ENCODE peak calls at places on chromosomes 6 and 20, in six cellular contexts. B, H, Q, W, X and U are unnamed samples.

GRCh38 chr20:50298554-50299324 is 108.1 kb downstream of the CEBPB start:
- DNase-seq in B (no peak), W (no peak), X (no peak), Q (no peak), H (no peak), U (no peak)

GRCh38 chr20:43975096-43975768 is 60.6 kb downstream of the TOX2 start:
- DNase-seq in Q (no peak), H (no peak), X (peak; percentile 61), W (no peak), B (no peak), U (peak; percentile 70)

GRCh38 chr6:49233483-49233882 is 229.6 kb downstream of the MMUT start:
- DNase-seq in W (no peak), Q (no peak), H (no peak), B (no peak), X (no peak), U (no peak)

GRCh38 chr6:32816746-32817204 is at the start of gene HLA-DOB:
- DNase-seq in H (no peak), Q (peak; percentile 16), B (no peak), W (no peak), X (no peak), U (no peak)

GRCh38 chr20:38117635-38118034 is 47.4 kb downstream of the TGM2 start:
- DNase-seq in X (peak; percentile 78), B (no peak), Q (no peak), H (no peak), W (no peak), U (no peak)

GRCh38 chr6:30752164-30752927 is 8.0 kb upstream of the IER3 start:
- DNase-seq in B (no peak), X (peak; percentile 100), W (no peak), H (peak; percentile 41), Q (peak; percentile 82), U (peak; percentile 99)

GRCh38 chr6:78995346-78995745 is 82.7 kb downstream of the PHIP start:
- DNase-seq in H (no peak), W (no peak), X (no peak), B (no peak), Q (no peak), U (no peak)

GRCh38 chr6:164068533-164068932 is 654.0 kb downstream of the QKI start:
- DNase-seq in X (no peak), Q (no peak), W (no peak), B (no peak), H (no peak), U (no peak)

GRCh38 chr6:149859368-149859767 is 4.8 kb downstream of the LRP11 start:
- DNase-seq in W (no peak), H (no peak), Q (no peak), B (no peak), X (no peak), U (peak; percentile 75)

GRCh38 chr6:122012576-122012975 is 386.9 kb upstream of the HSF2 start:
- DNase-seq in H (no peak), Q (no peak), X (no peak), W (no peak), B (no peak), U (no peak)

GRCh38 chr6:168721571-168721970 is 280.6 kb downstream of the SMOC2 start:
- DNase-seq in X (no peak), W (no peak), H (no peak), B (no peak), Q (no peak), U (no peak)
- H3K9me3 ChIP-seq in X (no peaks in the 10 kb centered on the region), W (no peaks in the 10 kb centered on the region), H (no peaks in the 10 kb centered on the region), B (peaks cover 54% of the 10 kb centered on the region), Q (no peaks in the 10 kb centered on the region), U (peaks cover 67% of the 10 kb centered on the region)

GRCh38 chr20:55855052-55855451 is 150.3 kb downstream of the CBLN4 start:
- DNase-seq in W (no peak), Q (no peak), B (no peak), H (no peak), X (no peak), U (no peak)
- H3K9me3 ChIP-seq in W (no peaks in the 10 kb centered on the region), Q (no peaks in the 10 kb centered on the region), B (peaks cover 5% of the 10 kb centered on the region), H (no peaks in the 10 kb centered on the region), X (peaks cover 8% of the 10 kb centered on the region), U (peaks cover 8% of the 10 kb centered on the region)

GRCh38 chr6:146620655-146621054 is 21.9 kb downstream of the ADGB start:
- DNase-seq in H (no peak), Q (no peak), B (no peak), X (no peak), W (no peak), U (no peak)
- H3K9me3 ChIP-seq in H (no peaks in the 10 kb centered on the region), Q (no peaks in the 10 kb centered on the region), B (no peaks in the 10 kb centered on the region), X (no peaks in the 10 kb centered on the region), W (no peaks in the 10 kb centered on the region), U (no peaks in the 10 kb centered on the region)

DNA sequence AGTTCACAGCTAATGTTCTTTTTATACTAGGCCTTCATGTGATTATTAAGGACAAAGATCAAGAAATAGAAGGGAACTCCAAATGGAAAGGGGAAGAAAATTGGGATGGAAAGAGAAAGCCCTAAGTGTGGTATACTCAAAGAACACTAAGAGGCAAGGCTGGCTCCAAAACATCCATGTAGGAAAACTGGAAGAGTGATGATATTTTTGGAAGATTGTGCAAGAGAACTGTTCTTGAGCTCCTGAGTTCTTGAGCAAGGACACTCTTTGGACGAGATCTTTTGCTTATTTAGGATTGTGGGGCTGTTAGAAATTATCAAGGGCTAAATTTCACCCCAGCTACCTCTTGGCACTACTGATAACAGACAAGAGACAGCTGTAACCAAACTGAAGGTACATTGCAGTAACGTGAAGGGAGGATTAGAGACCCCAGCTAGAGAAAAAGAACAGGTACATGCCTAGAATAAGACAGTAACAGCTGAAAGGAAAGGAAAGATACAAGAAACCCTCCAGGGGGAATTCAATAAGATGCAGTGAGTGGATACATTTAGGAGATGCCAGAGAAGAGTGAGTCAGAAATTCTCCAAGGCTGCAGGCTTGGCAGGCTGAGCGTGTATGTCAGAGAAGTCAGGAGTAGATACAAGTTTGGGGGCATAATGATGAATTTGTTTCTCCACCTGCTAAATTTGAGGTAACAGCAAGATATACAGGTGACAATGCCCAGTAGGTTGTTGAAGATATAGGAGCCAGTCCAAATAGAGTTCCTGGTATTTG is 69.7 kb downstream of the CBLN4 start:
- DNase-seq in Q (no peak), X (no peak), W (no peak), H (no peak), B (no peak), U (no peak)
- H3K9me3 ChIP-seq in Q (no peaks in the 10 kb centered on the region), X (no peaks in the 10 kb centered on the region), W (no peaks in the 10 kb centered on the region), H (no peaks in the 10 kb centered on the region), B (no peaks in the 10 kb centered on the region), U (peaks cover 15% of the 10 kb centered on the region)

GRCh38 chr6:34260576-34261267 is 11.9 kb upstream of the SMIM29 start:
- DNase-seq in B (no peak), Q (no peak), X (no peak), H (no peak), W (no peak), U (no peak)
- H3K9me3 ChIP-seq in B (peaks cover 5% of the 10 kb centered on the region), Q (no peaks in the 10 kb centered on the region), X (no peaks in the 10 kb centered on the region), H (no peaks in the 10 kb centered on the region), W (no peaks in the 10 kb centered on the region), U (peaks cover 10% of the 10 kb centered on the region)

GRCh38 chr20:29408034-29408695 is 1849.3 kb upstream of the DEFB115 start:
- DNase-seq in B (no peak), Q (no peak), X (peak; percentile 51), W (no peak), H (no peak), U (no peak)

GRCh38 chr20:29409833-29410804 is 1847.3 kb upstream of the DEFB115 start:
- DNase-seq in Q (no peak), B (no peak), H (no peak), W (no peak), X (no peak), U (no peak)

GRCh38 chr20:29410805-29411457 is 1846.5 kb upstream of the DEFB115 start:
- DNase-seq in W (no peak), Q (no peak), X (no peak), H (no peak), B (no peak), U (no peak)
- H3K9me3 ChIP-seq in W (no peaks in the 10 kb centered on the region), Q (peaks cover 3% of the 10 kb centered on the region), X (no peaks in the 10 kb centered on the region), H (no peaks in the 10 kb centered on the region), B (no peaks in the 10 kb centered on the region), U (peaks cover 43% of the 10 kb centered on the region)

GRCh38 chr20:62407221-62407992 is at the start of gene CABLES2:
- DNase-seq in H (peak; percentile 89), X (peak; percentile 93), Q (peak; percentile 85), W (peak; percentile 86), B (peak; percentile 88), U (peak; percentile 66)
- H3K9me3 ChIP-seq in H (no peaks in the 10 kb centered on the region), X (no peaks in the 10 kb centered on the region), Q (no peaks in the 10 kb centered on the region), W (no peaks in the 10 kb centered on the region), B (no peaks in the 10 kb centered on the region), U (no peaks in the 10 kb centered on the region)